ENCODE peak calls at places on chromosomes 6 and 20, in seven cellular contexts. M, V, L, H, P, W and Y are unnamed samples.

GRCh38 chr6:33118525-33119123 is 42.8 kb downstream of the HLA-DPB1 start:
- DNase-seq in H (peak; percentile 46), V (no peak), P (no peak), W (no peak), M (peak; percentile 66), L (peak; percentile 60), Y (no peak)

GRCh38 chr6:111674882-111675281 is 69.2 kb upstream of the TRAF3IP2 start:
- DNase-seq in M (no peak), V (no peak), L (no peak), H (no peak), W (no peak), P (no peak), Y (no peak)

GRCh38 chr20:5652626-5653573 is 97.3 kb upstream of the SHLD1 start:
- DNase-seq in M (no peak), V (no peak), H (no peak), W (no peak), L (no peak), P (no peak), Y (no peak)

GRCh38 chr6:77034161-77034560 is 429.1 kb downstream of the HTR1B start:
- DNase-seq in P (no peak), V (no peak), W (peak; percentile 38), M (no peak), H (no peak), L (no peak), Y (no peak)

GRCh38 chr6:150196942-150197745 is 54.3 kb downstream of the PPP1R14C start:
- DNase-seq in P (no peak), L (no peak), V (no peak), W (no peak), H (no peak), M (no peak), Y (no peak)

GRCh38 chr6:97198181-97198580 is 84.8 kb downstream of the MMS22L start:
- DNase-seq in W (no peak), H (no peak), L (no peak), P (no peak), V (no peak), M (no peak), Y (no peak)

GRCh38 chr20:17066955-17067354 is 159.9 kb upstream of the PCSK2 start:
- DNase-seq in V (no peak), L (no peak), H (no peak), W (no peak), P (no peak), M (no peak), Y (no peak)

GRCh38 chr20:37680420-37680819 is 13.4 kb upstream of the CTNNBL1 start:
- DNase-seq in M (no peak), L (no peak), W (no peak), H (no peak), V (no peak), P (no peak), Y (no peak)

GRCh38 chr20:62202676-62203377 is 17.3 kb downstream of the HRH3 start:
- DNase-seq in M (no peak), H (no peak), W (no peak), L (no peak), V (no peak), P (no peak), Y (no peak)

GRCh38 chr6:33748851-33749250 is 2.1 kb upstream of the IP6K3 start:
- DNase-seq in W (no peak), P (no peak), L (no peak), H (no peak), V (no peak), M (no peak), Y (no peak)

GRCh38 chr6:37615564-37616340 is 81.9 kb downstream of the MDGA1 start:
- DNase-seq in P (no peak), M (no peak), L (peak; percentile 46), V (no peak), W (no peak), H (no peak), Y (no peak)

GRCh38 chr6:56955171-56956155 is 556 bp downstream of the BEND6 start:
- DNase-seq in V (peak; percentile 62), L (peak; percentile 86), W (peak; percentile 90), H (peak; percentile 67), P (peak; percentile 53), M (peak; percentile 83), Y (peak; percentile 54)

GRCh38 chr6:5762561-5762968 is 244.2 kb downstream of the NRN1 start:
- DNase-seq in H (no peak), L (no peak), M (no peak), V (no peak), P (no peak), W (no peak), Y (no peak)

GRCh38 chr6:136784271-136784664 is 8.0 kb downstream of the MAP3K5 start:
- DNase-seq in W (no peak), M (no peak), P (no peak), V (no peak), L (no peak), H (no peak), Y (no peak)

GRCh38 chr6:166286831-166287271 is 21.3 kb downstream of the PRR18 start:
- DNase-seq in V (peak; percentile 83), M (no peak), W (no peak), H (no peak), P (no peak), L (no peak), Y (no peak)

GRCh38 chr6:69914015-69914485 is 47.7 kb downstream of the COL19A1 start:
- DNase-seq in W (no peak), P (no peak), M (no peak), H (no peak), L (no peak), V (no peak), Y (no peak)

GRCh38 chr6:139146317-139146726 is 11.4 kb downstream of the HECA start:
- DNase-seq in W (no peak), M (no peak), P (no peak), H (no peak), L (no peak), V (no peak), Y (no peak)

GRCh38 chr6:3228046-3228671 is 706 bp upstream of the TUBB2B start:
- DNase-seq in V (no peak), W (no peak), M (no peak), L (peak; percentile 84), P (no peak), H (peak; percentile 81), Y (no peak)

GRCh38 chr6:29696147-29697129 is 15.5 kb upstream of the ZFP57 start:
- DNase-seq in M (no peak), W (no peak), H (no peak), V (no peak), L (no peak), P (no peak), Y (no peak)

GRCh38 chr20:18749528-18749927 is 64.1 kb upstream of the SCP2D1 start:
- DNase-seq in V (no peak), H (no peak), W (no peak), P (no peak), L (no peak), M (no peak), Y (no peak)

GRCh38 chr6:113488812-113489685 is 368.1 kb upstream of the MARCKS start:
- DNase-seq in L (no peak), H (no peak), M (no peak), W (no peak), P (no peak), V (no peak), Y (no peak)

GRCh38 chr6:169487579-169488205 is 214.1 kb downstream of the WDR27 start:
- DNase-seq in V (no peak), H (no peak), P (no peak), L (no peak), W (no peak), M (no peak), Y (no peak)

DNA sequence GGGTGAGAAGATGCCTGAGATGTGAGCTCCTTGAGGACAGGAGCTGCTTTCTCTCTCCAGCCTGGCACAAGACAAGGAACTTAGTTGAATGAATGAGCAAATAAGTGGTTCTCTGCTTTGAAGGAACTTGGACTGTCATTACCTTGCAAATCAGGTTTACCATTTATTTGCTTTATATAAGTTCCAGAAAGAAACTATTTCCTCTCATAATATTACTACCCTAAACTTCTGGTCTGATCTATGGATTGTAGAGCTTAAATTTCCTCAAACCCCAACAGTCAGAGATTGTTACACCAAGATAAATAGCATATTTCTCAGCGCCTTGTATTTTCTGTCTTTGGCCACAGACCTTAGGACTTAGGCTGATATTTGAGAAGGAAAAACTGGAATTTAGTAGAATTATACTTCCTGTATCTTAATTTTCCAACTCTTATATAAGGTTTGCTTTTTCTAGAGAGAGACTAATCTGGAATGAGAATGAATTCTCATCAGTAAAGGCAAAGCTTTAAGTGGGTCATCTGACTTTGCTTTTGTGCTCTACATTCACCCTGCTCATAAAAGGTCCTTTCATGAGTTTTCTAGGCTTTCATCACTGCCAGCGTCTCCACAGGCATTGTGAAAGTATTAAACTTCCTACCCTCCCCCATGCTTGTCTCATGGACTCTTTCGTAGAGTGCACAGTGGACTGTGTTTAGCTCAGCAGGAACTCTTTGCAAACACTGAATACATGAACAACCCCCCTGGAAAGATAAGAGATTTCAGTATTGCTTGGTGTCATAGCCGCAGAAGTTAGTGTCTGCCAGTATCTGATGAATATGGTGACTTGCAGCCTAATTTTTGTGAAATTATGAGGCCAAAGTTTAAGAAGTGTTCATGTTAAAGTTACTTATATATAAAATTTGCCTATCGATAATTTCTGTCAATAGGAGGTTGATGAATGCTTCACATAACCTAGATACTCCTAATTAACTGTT is 74.0 kb downstream of the PTPRA start:
- DNase-seq in M (peak; percentile 100), H (no peak), L (peak; percentile 30), W (no peak), V (no peak), P (no peak), Y (no peak)
- TF ChIP-seq TAF1 in M (no peak), H (no peak), L (no peak), W (no peak), V (no peak), P (no peak), Y (no peak)

GRCh38 chr6:484086-484728 is 92.7 kb downstream of the IRF4 start:
- DNase-seq in M (no peak), H (no peak), P (no peak), V (peak; percentile 40), W (no peak), L (no peak), Y (no peak)
- TF ChIP-seq TAF1 in M (no peak), H (no peak), P (no peak), V (no peak), W (no peak), L (no peak), Y (no peak)

DNA sequence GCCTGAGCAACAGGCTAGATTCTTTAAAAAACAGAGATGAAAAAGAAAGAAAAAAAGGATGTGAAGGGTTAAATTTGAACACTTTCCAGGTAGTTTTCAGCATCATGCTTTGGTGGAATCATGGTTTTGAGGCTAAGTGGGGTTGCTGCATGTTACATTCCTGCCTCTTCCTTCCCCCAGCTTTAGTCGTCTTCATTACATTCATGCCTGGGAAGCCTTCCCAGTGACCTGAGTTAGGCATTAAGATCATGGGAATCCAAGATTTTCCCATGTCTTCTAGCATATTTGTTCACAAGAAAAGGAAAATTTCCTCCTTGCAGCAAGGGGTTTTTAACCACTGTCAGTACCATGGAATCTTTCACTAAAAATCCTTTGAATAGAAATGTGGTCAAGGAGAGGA is 12.0 kb downstream of the TPX2 start:
- DNase-seq in W (no peak), V (no peak), H (no peak), M (no peak), P (no peak), L (no peak), Y (no peak)
- TF ChIP-seq TAF1 in W (no peak), V (no peak), H (no peak), M (no peak), P (no peak), L (no peak), Y (no peak)

DNA sequence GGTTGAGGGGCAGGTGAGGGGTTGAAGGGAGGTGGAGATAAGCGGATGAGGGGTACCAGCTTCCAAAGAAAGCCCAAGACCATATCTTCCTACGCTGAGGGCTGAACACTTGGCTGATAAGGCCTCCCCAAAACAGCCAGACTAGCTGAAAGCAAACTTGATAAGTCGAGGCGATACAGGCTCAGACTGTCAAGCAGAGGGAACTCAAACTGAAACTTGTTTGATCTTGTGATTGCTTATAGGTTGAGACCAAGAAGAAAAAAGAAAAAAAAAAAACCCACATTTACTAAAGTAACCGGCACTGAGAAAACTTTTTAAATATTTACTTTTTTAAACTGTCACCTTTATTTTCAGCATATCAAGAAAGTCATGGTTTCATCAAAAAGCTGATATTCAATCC is 73.6 kb downstream of the TRERF1 start:
- DNase-seq in M (no peak), V (no peak), H (no peak), L (no peak), P (no peak), W (no peak), Y (no peak)
- TF ChIP-seq TAF1 in M (no peak), V (no peak), H (no peak), L (no peak), P (no peak), W (no peak), Y (no peak)